ENCODE peak calls at places on chromosomes 6 and 20, in six cellular contexts. C is esophagus squamous epithelium; N is hepatocyte; M is heart right ventricle; J is endothelial cell of umbilical vein; X is CD8-positive, alpha-beta T cell. Q is an unnamed sample.

GRCh38 chr6:14652536-14652935 is 535.0 kb downstream of the CD83 start:
- DNase-seq in C (no peak), N (no peak), M (no peak), J (no peak), X (no peak), Q (no peak)

GRCh38 chr20:23626040-23626620 is 11.6 kb downstream of the CST3 start:
- DNase-seq in C (no peak), N (peak), M (no peak), J (no peak), X (no peak), Q (no peak)

GRCh38 chr6:18031189-18031588 is 43.8 kb upstream of the KIF13A start:
- DNase-seq in C (no peak), N (no peak), M (no peak), J (no peak), X (no peak), Q (no peak)

GRCh38 chr6:26025047-26025893 is 62.0 kb upstream of the HFE start:
- DNase-seq in C (no peak), N (peak), M (peak), J (peak), X (no peak), Q (no peak)

GRCh38 chr6:128071212-128071611 is 170.4 kb upstream of the THEMIS start:
- DNase-seq in C (no peak), N (no peak), M (no peak), J (no peak), X (no peak), Q (no peak)

GRCh38 chr6:103819509-103819908 is 1040.2 kb downstream of the HACE1 start:
- DNase-seq in C (no peak), N (no peak), M (no peak), J (no peak), X (no peak), Q (no peak)

GRCh38 chr6:166286831-166287271 is 21.3 kb downstream of the PRR18 start:
- DNase-seq in C (no peak), N (no peak), M (no peak), J (no peak), X (no peak), Q (no peak)

GRCh38 chr6:20350215-20350614 is 51.5 kb upstream of the E2F3 start:
- DNase-seq in C (no peak), N (no peak), M (no peak), J (peak), X (no peak), Q (no peak)

GRCh38 chr6:26380256-26380655 is 2.7 kb upstream of the BTN2A2 start:
- DNase-seq in C (no peak), N (no peak), M (no peak), J (no peak), X (no peak), Q (no peak)

GRCh38 chr6:27617700-27618689 is 145.1 kb upstream of the ZNF184 start:
- DNase-seq in C (no peak), N (peak), M (no peak), J (peak), X (no peak), Q (peak)

GRCh38 chr6:101716810-101717209 is 323.3 kb downstream of the GRIK2 start:
- DNase-seq in C (no peak), N (no peak), M (no peak), J (no peak), X (no peak), Q (no peak)

GRCh38 chr6:27178001-27178730 is 69.3 kb upstream of the PRSS16 start:
- DNase-seq in C (no peak), N (peak), M (peak), J (peak), X (no peak), Q (no peak)

GRCh38 chr6:151448623-151449022 is 3.3 kb downstream of the RMND1 start:
- DNase-seq in C (no peak), N (no peak), M (no peak), J (no peak), X (no peak), Q (peak)

GRCh38 chr6:139381216-139381615 is 6.8 kb upstream of the CITED2 start:
- DNase-seq in C (no peak), N (no peak), M (no peak), J (no peak), X (no peak), Q (no peak)

GRCh38 chr6:169898788-169899480 is 147.5 kb downstream of the ERMARD start:
- DNase-seq in C (no peak), N (no peak), M (peak), J (peak), X (no peak), Q (no peak)

GRCh38 chr6:100468966-100469859 is 4.5 kb upstream of the SIM1 start:
- DNase-seq in C (no peak), N (no peak), M (no peak), J (no peak), X (no peak), Q (peak)

GRCh38 chr6:158500016-158500735 is 59.7 kb upstream of the TMEM181 start:
- DNase-seq in C (no peak), N (no peak), M (no peak), J (no peak), X (no peak), Q (peak)

GRCh38 chr6:32774428-32774827 is 11.1 kb upstream of the HLA-DQB2 start:
- DNase-seq in C (no peak), N (no peak), M (no peak), J (no peak), X (no peak), Q (no peak)

GRCh38 chr6:157550114-157550989 is 169.4 kb downstream of the ZDHHC14 start:
- DNase-seq in C (no peak), N (no peak), M (no peak), J (no peak), X (peak), Q (no peak)

GRCh38 chr20:47951521-47951951 is 166.3 kb upstream of the SULF2 start:
- DNase-seq in C (no peak), N (no peak), M (no peak), J (peak), X (no peak), Q (no peak)

GRCh38 chr6:29563435-29563834 is 3.9 kb upstream of the UBD start:
- DNase-seq in C (no peak), N (no peak), M (no peak), J (no peak), X (no peak), Q (no peak)

GRCh38 chr20:38299963-38300362 is 4.0 kb upstream of the BPI start:
- DNase-seq in C (no peak), N (no peak), M (no peak), J (no peak), X (no peak), Q (no peak)

GRCh38 chr20:3088031-3088430 is 3.5 kb upstream of the AVP start:
- DNase-seq in C (no peak), N (no peak), M (no peak), J (no peak), X (no peak), Q (peak)

GRCh38 chr6:10429638-10430427 is 15.0 kb upstream of the TFAP2A start:
- DNase-seq in C (no peak), N (peak), M (no peak), J (peak), X (no peak), Q (no peak)

GRCh38 chr6:170224694-170225660 is 65.9 kb downstream of the DLL1 start:
- DNase-seq in C (no peak), N (peak), M (no peak), J (no peak), X (no peak), Q (peak)

GRCh38 chr6:128806274-128806673 is 76.7 kb upstream of the LAMA2 start:
- DNase-seq in C (no peak), N (no peak), M (no peak), J (no peak), X (no peak), Q (no peak)

GRCh38 chr6:150363733-150364132 is 5.1 kb upstream of the IYD start:
- DNase-seq in C (no peak), N (no peak), M (no peak), J (no peak), X (no peak), Q (no peak)

GRCh38 chr20:56088381-56088780 is 83.1 kb upstream of the CBLN4 start:
- DNase-seq in C (no peak), N (no peak), M (no peak), J (no peak), X (no peak), Q (no peak)

GRCh38 chr6:105920071-105920470 is 166.1 kb upstream of the PRDM1 start:
- DNase-seq in C (no peak), N (no peak), M (no peak), J (no peak), X (no peak), Q (no peak)

GRCh38 chr6:142300758-142301251 is 1.0 kb upstream of the ADGRG6 start:
- DNase-seq in C (no peak), N (peak), M (peak), J (peak), X (no peak), Q (peak)

GRCh38 chr20:41219824-41220223 is 82.5 kb downstream of the PLCG1 start:
- DNase-seq in C (no peak), N (no peak), M (no peak), J (no peak), X (no peak), Q (no peak)

GRCh38 chr20:41222703-41223102 is 85.4 kb downstream of the PLCG1 start:
- DNase-seq in C (no peak), N (no peak), M (no peak), J (no peak), X (no peak), Q (no peak)

GRCh38 chr20:41223112-41223511 is 85.8 kb downstream of the PLCG1 start:
- DNase-seq in C (no peak), N (no peak), M (no peak), J (no peak), X (no peak), Q (peak)

GRCh38 chr20:41222299-41222698 is 85.0 kb downstream of the PLCG1 start:
- DNase-seq in C (no peak), N (no peak), M (no peak), J (no peak), X (no peak), Q (no peak)

GRCh38 chr20:41221614-41222218 is 84.4 kb downstream of the PLCG1 start:
- DNase-seq in C (no peak), N (no peak), M (no peak), J (no peak), X (no peak), Q (no peak)
- H3K27ac ChIP-seq in C (peak), N (peak), M (no peak), J (no peak), X (no peak), Q (no peak)

DNA sequence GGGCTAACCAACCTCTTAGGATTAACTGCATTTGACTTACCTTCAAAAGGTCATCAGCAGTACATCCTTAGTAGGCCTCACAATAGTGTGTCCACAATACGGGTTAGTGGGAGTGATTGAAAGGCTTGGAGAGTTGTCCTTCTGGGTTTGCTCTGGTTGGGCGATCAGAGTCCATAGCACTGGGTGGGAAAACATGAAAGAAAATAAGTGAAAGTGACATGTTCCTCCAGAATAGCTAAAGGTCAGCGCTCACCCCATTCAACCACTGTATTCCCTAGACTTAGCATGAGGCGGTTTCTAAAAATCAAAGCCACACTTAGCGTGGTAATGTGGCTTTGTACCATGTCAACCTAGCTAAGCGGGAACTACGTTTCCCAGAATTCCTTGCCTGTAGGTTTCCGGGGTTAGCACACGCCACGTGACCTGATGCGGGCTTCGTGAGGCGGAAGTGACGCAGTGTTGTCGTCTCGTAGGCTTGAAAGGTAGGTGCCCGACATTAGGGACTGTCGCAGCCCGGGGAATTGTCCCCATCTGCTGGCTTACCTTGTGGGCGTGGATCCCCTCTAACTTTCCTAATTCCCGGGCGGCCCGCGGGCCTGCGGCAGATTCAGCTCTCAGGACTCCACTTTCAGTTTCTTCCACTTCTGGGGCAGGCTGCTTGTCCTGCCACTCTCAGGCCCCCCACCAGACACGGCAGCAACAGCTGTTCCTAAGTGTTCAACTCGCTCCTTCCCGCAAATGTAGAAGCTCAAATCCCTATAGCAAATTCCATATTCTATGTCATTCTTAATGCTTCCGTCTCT is 19.8 kb upstream of the SCP2D1 start:
- DNase-seq in C (peak), N (peak), M (peak), J (peak), X (peak), Q (peak)
- TF ChIP-seq CTCF in C (peak), N (peak), M (no peak), J (no peak), X (no peak), Q (no peak)

GRCh38 chr20:20713244-20713765 is 861 bp upstream of the RALGAPA2 start:
- DNase-seq in C (no peak), N (no peak), M (no peak), J (no peak), X (no peak), Q (peak)

GRCh38 chr20:20712474-20713243 is at the start of gene RALGAPA2:
- DNase-seq in C (peak), N (peak), M (peak), J (peak), X (peak), Q (peak)

GRCh38 chr20:20710847-20711315 is 1.6 kb downstream of the RALGAPA2 start:
- DNase-seq in C (no peak), N (peak), M (no peak), J (peak), X (no peak), Q (no peak)

GRCh38 chr20:20711413-20711812 is 1.0 kb downstream of the RALGAPA2 start:
- DNase-seq in C (no peak), N (peak), M (no peak), J (peak), X (no peak), Q (no peak)

GRCh38 chr20:20712004-20712473 is 405 bp downstream of the RALGAPA2 start:
- DNase-seq in C (no peak), N (peak), M (peak), J (peak), X (no peak), Q (peak)
- H3K4me3 ChIP-seq in C (peak), N (peak), M (peak), J (peak), X (peak), Q (peak)

DNA sequence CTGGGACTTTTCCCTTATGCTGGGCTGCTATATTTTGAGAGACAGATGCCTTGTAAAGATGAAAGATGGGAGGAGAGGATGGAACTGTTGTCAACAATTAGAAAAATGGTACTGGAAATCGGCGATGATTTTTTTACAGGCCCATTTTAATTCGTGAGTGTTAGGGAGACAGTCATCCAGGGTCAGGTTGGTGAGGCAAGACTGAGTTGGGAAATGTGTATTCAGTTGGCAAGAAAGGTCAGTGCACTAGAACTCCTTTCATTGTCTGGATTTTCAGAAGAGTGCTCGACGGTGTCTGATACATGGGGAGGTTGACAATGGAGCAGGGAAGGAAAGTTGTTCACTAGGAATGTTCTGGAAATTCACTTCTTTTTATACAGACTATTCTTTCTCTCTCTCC is 394.4 kb downstream of the QKI start:
- DNase-seq in C (no peak), N (no peak), M (no peak), J (no peak), X (no peak), Q (no peak)
- H3K27ac ChIP-seq in C (no peak), N (no peak), M (no peak), J (no peak), X (no peak), Q (no peak)

GRCh38 chr6:90936286-90936685 is 349.4 kb upstream of the MAP3K7 start:
- DNase-seq in C (no peak), N (no peak), M (no peak), J (no peak), X (no peak), Q (no peak)

GRCh38 chr6:90939906-90940305 is 353.0 kb upstream of the MAP3K7 start:
- DNase-seq in C (no peak), N (no peak), M (no peak), J (no peak), X (no peak), Q (no peak)

GRCh38 chr6:90938116-90938515 is 351.2 kb upstream of the MAP3K7 start:
- DNase-seq in C (no peak), N (no peak), M (no peak), J (no peak), X (no peak), Q (no peak)

GRCh38 chr6:90941885-90942284 is 355.0 kb upstream of the MAP3K7 start:
- DNase-seq in C (no peak), N (no peak), M (no peak), J (no peak), X (no peak), Q (no peak)

GRCh38 chr6:90940812-90941481 is 354.1 kb upstream of the MAP3K7 start:
- DNase-seq in C (no peak), N (peak), M (no peak), J (peak), X (no peak), Q (no peak)
- TF ChIP-seq CTCF in C (peak), N (peak), M (peak), J (peak), X (peak), Q (peak)

GRCh38 chr20:61387204-61387958 is 135.3 kb downstream of the CDH4 start:
- DNase-seq in C (no peak), N (peak), M (no peak), J (no peak), X (no peak), Q (peak)
- H3K4me3 ChIP-seq in C (no peak), N (no peak), M (no peak), J (no peak), X (no peak), Q (peak)

GRCh38 chr6:109299695-109300564 is 82.3 kb downstream of the CD164 start:
- DNase-seq in C (no peak), N (no peak), M (peak), J (no peak), X (no peak), Q (no peak)
- H3K27ac ChIP-seq in C (no peak), N (peak), M (peak), J (no peak), X (no peak), Q (no peak)

DNA sequence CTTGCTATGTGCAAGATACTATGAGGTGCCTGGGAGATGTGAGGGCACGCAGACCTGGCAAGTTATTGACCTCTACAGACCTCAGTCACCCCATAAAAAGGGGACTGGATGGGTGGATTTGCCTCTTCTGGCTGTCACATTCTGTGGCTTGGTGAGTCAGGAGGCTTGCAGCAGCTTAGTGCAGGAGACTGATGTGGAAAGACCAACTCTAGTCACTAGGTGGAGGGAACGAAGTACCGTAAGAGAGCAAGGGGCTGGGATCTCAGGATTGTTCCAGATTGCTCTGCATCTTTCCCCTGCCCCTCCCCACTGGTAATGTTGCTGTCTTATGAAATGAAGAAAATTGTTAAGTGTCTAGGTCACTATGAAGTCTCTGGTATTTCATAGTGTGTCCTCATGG is 3.3 kb downstream of the MAPRE1 start:
- DNase-seq in C (no peak), N (peak), M (no peak), J (no peak), X (no peak), Q (peak)
- TF ChIP-seq CTCF in C (peak), N (peak), M (no peak), J (no peak), X (no peak), Q (peak)

GRCh38 chr6:2883673-2884072 is 19.4 kb downstream of the SERPINB9 start:
- DNase-seq in C (no peak), N (no peak), M (no peak), J (no peak), X (no peak), Q (no peak)

GRCh38 chr6:2881358-2881885 is 21.7 kb downstream of the SERPINB9 start:
- DNase-seq in C (no peak), N (no peak), M (no peak), J (no peak), X (no peak), Q (no peak)

GRCh38 chr6:2884817-2885216 is 18.3 kb downstream of the SERPINB9 start:
- DNase-seq in C (no peak), N (no peak), M (no peak), J (no peak), X (no peak), Q (no peak)

GRCh38 chr6:2890981-2891767 is 11.9 kb downstream of the SERPINB9 start:
- DNase-seq in C (no peak), N (no peak), M (no peak), J (no peak), X (no peak), Q (no peak)

DNA sequence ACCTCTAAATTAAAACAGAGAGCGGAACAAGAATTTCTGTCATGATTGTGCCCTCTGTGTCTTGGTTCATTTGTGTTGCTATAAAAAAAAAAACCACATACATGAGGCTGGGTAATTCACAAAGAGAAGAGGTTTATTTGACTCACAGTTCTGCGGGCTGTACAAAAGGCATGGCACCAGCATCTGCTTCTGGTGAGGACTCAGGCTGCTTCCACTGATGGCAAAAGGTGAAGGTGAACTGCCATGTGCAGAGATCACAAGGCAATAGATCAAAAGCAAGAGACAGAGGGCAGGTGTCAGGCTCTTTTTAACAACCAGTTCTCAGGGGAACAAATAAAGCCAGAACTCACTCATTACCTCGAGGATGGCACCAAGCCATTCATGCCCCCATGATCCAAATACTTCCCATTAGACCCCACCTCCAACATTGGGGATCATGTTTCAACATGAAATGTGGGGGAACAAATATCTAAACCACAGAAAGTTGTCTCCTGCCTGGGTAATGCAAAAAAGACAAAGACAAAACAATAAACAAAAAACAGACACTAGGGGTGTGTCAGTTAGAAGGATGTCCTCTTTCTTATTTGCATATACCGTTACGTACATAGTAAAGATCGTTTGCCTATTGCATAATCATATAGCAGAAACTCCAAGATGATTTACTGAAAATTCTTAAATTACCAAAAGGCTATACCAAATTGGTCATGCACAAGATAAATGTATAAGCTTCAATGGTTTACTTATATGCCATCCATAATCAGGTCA is 17.0 kb downstream of the SERPINB9 start:
- DNase-seq in C (no peak), N (no peak), M (no peak), J (no peak), X (no peak), Q (no peak)
- H3K4me3 ChIP-seq in C (no peak), N (no peak), M (no peak), J (no peak), X (no peak), Q (no peak)

Q was measured in osteoblast.